ENCODE peak calls at places on chromosomes 2 and 18, in five cellular contexts. J is NB4, P is HepG2, C is A549, V is K562. M is an unnamed sample.

GRCh38 chr2:29361255-29361654 is 246.0 kb downstream of the CLIP4 start:
- DNase-seq in P (no peak), C (no peak), V (no peak), J (no peak), M (no peak)

GRCh38 chr2:222862915-222863544 is 2.2 kb downstream of the ACSL3 start:
- DNase-seq in V (no peak), J (no peak), C (no peak), P (no peak), M (no peak)

GRCh38 chr2:202529389-202529788 is 105.4 kb upstream of the FAM117B start:
- DNase-seq in P (no peak), J (no peak), C (no peak), V (no peak), M (peak; percentile 58)

GRCh38 chr2:200703132-200703925 is 108.4 kb upstream of the BZW1 start:
- DNase-seq in P (peak; percentile 77), V (no peak), J (peak; percentile 76), C (peak; percentile 74), M (peak; percentile 58)

GRCh38 chr18:67001052-67001451 is 397.2 kb upstream of the CDH19 start:
- DNase-seq in V (no peak), C (no peak), J (no peak), P (no peak), M (no peak)

GRCh38 chr2:78145997-78146722 is 624.0 kb upstream of the LRRTM4 start:
- DNase-seq in V (no peak), J (no peak), P (no peak), C (no peak), M (no peak)

GRCh38 chr2:9318461-9319337 is 104.6 kb downstream of the ITGB1BP1 start:
- DNase-seq in C (no peak), J (no peak), P (no peak), V (no peak), M (peak; percentile 74)

GRCh38 chr2:46871976-46872381 is 43.6 kb downstream of the MCFD2 start:
- DNase-seq in V (no peak), J (no peak), P (no peak), C (no peak), M (no peak)

GRCh38 chr2:2174956-2175355 is 156.1 kb downstream of the MYT1L start:
- DNase-seq in V (no peak), P (no peak), C (no peak), J (no peak), M (no peak)

GRCh38 chr2:47559079-47559684 is 156.2 kb downstream of the MSH2 start:
- DNase-seq in P (no peak), J (no peak), V (no peak), C (no peak), M (no peak)

GRCh38 chr2:239316562-239317465 is 84.0 kb downstream of the HDAC4 start:
- DNase-seq in J (no peak), C (no peak), P (no peak), V (peak; percentile 79), M (peak; percentile 35)

GRCh38 chr2:2738276-2738675 is 407.2 kb upstream of the MYT1L start:
- DNase-seq in C (no peak), J (no peak), P (no peak), V (no peak), M (no peak)

GRCh38 chr2:20178404-20179178 is 46.3 kb downstream of the SDC1 start:
- DNase-seq in P (no peak), V (no peak), J (no peak), C (no peak), M (no peak)

GRCh38 chr2:212998629-212999359 is 152.6 kb downstream of the IKZF2 start:
- DNase-seq in C (no peak), V (no peak), P (no peak), J (no peak), M (no peak)

GRCh38 chr2:213001285-213001910 is 150.0 kb downstream of the IKZF2 start:
- DNase-seq in C (no peak), J (no peak), P (no peak), V (no peak), M (no peak)

GRCh38 chr2:213007290-213007838 is 144.0 kb downstream of the IKZF2 start:
- DNase-seq in J (no peak), P (no peak), V (no peak), C (no peak), M (no peak)

GRCh38 chr2:213002383-213002782 is 149.0 kb downstream of the IKZF2 start:
- DNase-seq in J (no peak), C (no peak), V (no peak), P (no peak), M (no peak)

GRCh38 chr2:213004197-213004821 is 147.1 kb downstream of the IKZF2 start:
- DNase-seq in C (no peak), J (no peak), P (no peak), V (no peak), M (no peak)
- TF ChIP-seq MYC in C (no peak), J (no peak), P (no peak), V (no peak), M (no peak)

GRCh38 chr18:58847383-58848071 is 17.1 kb upstream of the ZNF532 start:
- DNase-seq in V (no peak), P (no peak), C (no peak), J (no peak), M (peak; percentile 9)
- TF ChIP-seq CTCF in V (no peak), P (no peak), C (no peak), J (no peak), M (no peak)

DNA sequence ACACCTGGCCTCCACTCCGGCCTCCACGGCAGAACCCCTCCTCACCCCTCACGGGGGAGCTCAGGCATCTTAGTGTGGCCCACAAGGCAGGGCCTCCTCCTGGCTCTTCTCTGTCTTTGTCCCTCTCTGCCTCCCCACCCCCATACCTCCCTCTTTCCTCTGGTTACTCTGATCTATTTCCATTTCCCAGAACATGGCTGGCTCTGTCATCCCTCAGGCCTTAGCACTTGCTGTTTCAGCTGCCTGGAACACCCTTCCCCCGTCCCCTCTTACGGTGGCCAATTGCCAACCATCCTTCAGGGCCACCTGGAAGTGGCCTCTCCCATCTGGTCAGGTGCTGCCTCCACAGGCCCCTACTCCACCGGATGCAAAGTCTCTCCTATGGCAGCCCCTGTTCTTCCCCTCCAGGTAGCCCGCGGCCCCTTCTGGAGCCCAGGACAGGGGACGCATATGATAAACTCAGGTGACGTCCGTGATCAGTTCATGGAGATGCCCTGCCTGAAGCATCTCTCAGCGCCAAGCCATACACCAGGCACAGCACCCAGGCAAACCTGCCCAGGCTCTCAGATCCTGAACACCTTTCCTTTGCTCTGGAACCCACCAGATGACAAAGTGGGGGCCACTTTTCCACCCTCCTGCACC is 3.6 kb upstream of the ECEL1 start:
- DNase-seq in C (no peak), P (no peak), J (no peak), V (no peak), M (no peak)
- TF ChIP-seq MYC in C (no peak), P (no peak), J (no peak), V (no peak), M (no peak)

GRCh38 chr2:168375195-168375798 is 80.8 kb upstream of the CERS6 start:
- DNase-seq in P (no peak), J (no peak), V (no peak), C (peak; percentile 4), M (no peak)
- TF ChIP-seq CTCF in P (no peak), J (peak; percentile 16), V (no peak), C (peak; percentile 38), M (no peak)

GRCh38 chr2:37355735-37356134 is 11.3 kb downstream of the QPCT start:
- DNase-seq in J (no peak), C (no peak), V (no peak), P (no peak), M (no peak)

GRCh38 chr2:37357053-37357452 is 12.6 kb downstream of the QPCT start:
- DNase-seq in P (no peak), J (no peak), C (no peak), V (no peak), M (no peak)

GRCh38 chr2:37358466-37358865 is 14.0 kb downstream of the QPCT start:
- DNase-seq in C (no peak), J (no peak), V (no peak), P (no peak), M (no peak)

GRCh38 chr2:37356299-37356698 is 11.9 kb downstream of the QPCT start:
- DNase-seq in V (no peak), C (no peak), J (no peak), P (no peak), M (no peak)

DNA sequence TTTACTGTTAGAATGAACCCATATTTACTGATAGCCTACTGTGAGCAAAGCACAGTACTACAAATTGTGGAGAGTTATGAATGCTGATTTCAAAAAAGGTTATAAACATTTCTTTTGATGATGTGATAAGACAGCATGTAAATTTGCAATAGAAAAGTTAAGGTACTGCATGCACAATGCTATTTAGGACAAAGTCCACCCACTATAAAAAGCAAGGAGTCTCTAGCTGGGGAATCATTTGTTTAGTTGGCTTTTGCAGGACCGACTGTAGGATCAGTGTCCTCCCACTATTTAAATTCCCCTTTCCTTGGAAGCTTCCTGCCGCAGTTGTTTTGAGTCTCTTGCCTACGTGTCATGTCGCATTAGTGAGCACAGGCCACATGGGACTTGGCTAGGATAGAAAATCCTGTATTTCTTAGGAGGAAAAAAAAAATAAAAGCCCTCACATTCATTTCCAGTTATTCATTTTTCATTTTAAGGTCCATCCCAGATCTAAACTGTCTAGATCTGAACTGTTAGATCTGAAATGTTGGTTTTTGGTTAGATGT is 13.1 kb downstream of the QPCT start:
- DNase-seq in C (no peak), V (no peak), P (no peak), J (no peak), M (no peak)
- TF ChIP-seq MYC in C (no peak), V (no peak), P (no peak), J (no peak), M (no peak)

M was measured in endothelial cell of umbilical vein.